ENCODE peak calls at places on chromosomes 7 and 10, in ten cellular contexts. Z, Y, T, C, J, X, G, S, F and K are unnamed samples.

GRCh38 chr10:6665847-6666246 is 85.8 kb upstream of the PRKCQ start:
- DNase-seq in Z (no peak), Y (no peak), T (no peak), C (no peak), J (no peak), X (no peak), G (no peak), S (no peak), F (no peak), K (no peak)

GRCh38 chr7:156582591-156583123 is 57.9 kb upstream of the RNF32 start:
- DNase-seq in Z (no peak), Y (no peak), T (no peak), C (no peak), J (no peak), X (no peak), G (no peak), S (no peak), F (no peak), K (no peak)

GRCh38 chr7:36161996-36162395 is 8.9 kb downstream of the EEPD1 start:
- DNase-seq in Z (no peak), Y (no peak), T (no peak), C (no peak), J (no peak), X (no peak), G (no peak), S (no peak), F (no peak), K (no peak)

GRCh38 chr7:116776610-116777289 is 85.6 kb upstream of the CAPZA2 start:
- DNase-seq in Z (no peak), Y (peak; percentile 75), T (peak; percentile 18), C (no peak), J (peak; percentile 85), X (peak; percentile 13), G (no peak), S (peak; percentile 48), F (no peak), K (no peak)

GRCh38 chr7:35680403-35681013 is 14.4 kb downstream of the HERPUD2 start:
- DNase-seq in Z (no peak), Y (no peak), T (no peak), C (no peak), J (no peak), X (no peak), G (no peak), S (no peak), F (no peak), K (no peak)

GRCh38 chr7:121372376-121373024 is 23.6 kb downstream of the FAM3C start:
- DNase-seq in Z (no peak), Y (no peak), T (no peak), C (no peak), J (peak; percentile 6), X (peak; percentile 73), G (no peak), S (no peak), F (no peak), K (no peak)

GRCh38 chr10:77888356-77888703 is 38.2 kb downstream of the DLG5 start:
- DNase-seq in Z (no peak), Y (no peak), T (no peak), C (no peak), J (no peak), X (no peak), G (no peak), S (no peak), F (no peak), K (no peak)

GRCh38 chr10:69317175-69318086 is 39.1 kb downstream of the HK1 start:
- DNase-seq in Z (peak; percentile 73), Y (no peak), T (no peak), C (no peak), J (no peak), X (no peak), G (no peak), S (no peak), F (no peak), K (no peak)

GRCh38 chr10:80126876-80127275 is 5.7 kb upstream of the PLAC9 start:
- DNase-seq in Z (no peak), Y (no peak), T (no peak), C (no peak), J (no peak), X (no peak), G (no peak), S (no peak), F (no peak), K (no peak)

GRCh38 chr10:132591166-132591971 is 53.8 kb downstream of the INPP5A start:
- DNase-seq in Z (no peak), Y (peak; percentile 63), T (peak; percentile 67), C (no peak), J (peak; percentile 66), X (no peak), G (peak; percentile 81), S (no peak), F (peak; percentile 71), K (peak; percentile 81)
- TF ChIP-seq POLR2A in Z (no peak), Y (no peak), T (no peak), C (no peak), J (no peak), X (no peak), G (no peak), S (no peak), F (no peak), K (no peak)

GRCh38 chr7:5699951-5700384 is 81.5 kb downstream of the RNF216 start:
- DNase-seq in Z (no peak), Y (no peak), T (no peak), C (no peak), J (peak; percentile 41), X (peak; percentile 97), G (no peak), S (peak; percentile 57), F (no peak), K (no peak)
- H3K4me1 ChIP-seq in Z (peaks cover 62% of the 10 kb centered on the region), Y (peaks cover 39% of the 10 kb centered on the region), T (peaks cover 64% of the 10 kb centered on the region), C (peaks cover 37% of the 10 kb centered on the region), J (peaks cover 49% of the 10 kb centered on the region), X (peaks cover 88% of the 10 kb centered on the region), G (peaks cover 5% of the 10 kb centered on the region), S (no peaks in the 10 kb centered on the region), F (peaks cover 27% of the 10 kb centered on the region), K (peaks cover 54% of the 10 kb centered on the region)

GRCh38 chr7:101134399-101134980 is 7.6 kb downstream of the SERPINE1 start:
- DNase-seq in Z (no peak), Y (no peak), T (no peak), C (no peak), J (no peak), X (no peak), G (no peak), S (no peak), F (no peak), K (no peak)

GRCh38 chr7:101140339-101140699 is 13.4 kb downstream of the SERPINE1 start:
- DNase-seq in Z (no peak), Y (no peak), T (no peak), C (no peak), J (peak; percentile 57), X (no peak), G (no peak), S (no peak), F (no peak), K (no peak)

GRCh38 chr7:101137651-101138148 is 10.8 kb downstream of the SERPINE1 start:
- DNase-seq in Z (no peak), Y (no peak), T (no peak), C (no peak), J (no peak), X (no peak), G (no peak), S (no peak), F (no peak), K (no peak)

GRCh38 chr7:101140746-101141382 is 13.4 kb upstream of the AP1S1 start:
- DNase-seq in Z (no peak), Y (no peak), T (no peak), C (no peak), J (no peak), X (no peak), G (no peak), S (no peak), F (no peak), K (no peak)

DNA sequence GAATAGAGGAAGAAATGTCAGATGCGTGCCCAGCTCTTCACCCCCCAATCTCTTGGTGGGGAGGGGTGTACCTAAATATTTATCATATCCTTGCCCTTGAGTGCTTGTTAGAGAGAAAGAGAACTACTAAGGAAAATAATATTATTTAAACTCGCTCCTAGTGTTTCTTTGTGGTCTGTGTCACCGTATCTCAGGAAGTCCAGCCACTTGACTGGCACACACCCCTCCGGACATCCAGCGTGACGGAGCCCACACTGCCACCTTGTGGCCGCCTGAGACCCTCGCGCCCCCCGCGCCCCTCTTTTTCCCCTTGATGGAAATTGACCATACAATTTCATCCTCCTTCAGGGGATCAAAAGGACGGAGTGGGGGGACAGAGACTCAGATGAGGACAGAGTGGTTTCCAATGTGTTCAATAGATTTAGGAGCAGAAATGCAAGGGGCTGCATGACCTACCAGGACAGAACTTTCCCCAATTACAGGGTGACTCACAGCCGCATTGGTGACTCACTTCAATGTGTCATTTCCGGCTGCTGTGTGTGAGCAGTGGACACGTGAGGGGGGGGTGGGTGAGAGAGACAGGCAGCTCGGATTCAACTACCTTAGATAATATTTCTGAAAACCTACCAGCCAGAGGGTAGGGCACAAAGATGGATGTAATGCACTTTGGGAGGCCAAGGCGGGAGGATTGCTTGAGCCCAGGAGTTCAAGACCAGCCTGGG is 11.4 kb downstream of the SERPINE1 start:
- DNase-seq in Z (no peak), Y (peak; percentile 75), T (peak; percentile 70), C (peak; percentile 85), J (peak; percentile 98), X (peak; percentile 79), G (peak; percentile 43), S (peak; percentile 72), F (peak; percentile 95), K (peak; percentile 65)
- H3K4me3 ChIP-seq in Z (no peak overlapping the region), Y (no peak overlapping the region), T (no peak overlapping the region), C (no peak overlapping the region), J (no peak overlapping the region), X (peak overlapping the region; percentile 39), G (no peak overlapping the region), S (peak overlapping the region; percentile 45), F (no peak overlapping the region), K (peak overlapping the region; percentile 18)

GRCh38 chr7:16989883-16990413 is 108.2 kb upstream of the AGR3 start:
- DNase-seq in Z (no peak), Y (peak; percentile 67), T (peak; percentile 70), C (peak; percentile 10), J (peak; percentile 80), X (no peak), G (peak; percentile 98), S (peak; percentile 97), F (peak; percentile 86), K (peak; percentile 34)
- TF ChIP-seq POLR2A in Z (no peak), Y (no peak), T (no peak), C (no peak), J (no peak), X (no peak), G (no peak), S (no peak), F (no peak), K (no peak)

GRCh38 chr7:119916501-119916900 is 356.5 kb upstream of the KCND2 start:
- DNase-seq in Z (no peak), Y (no peak), T (no peak), C (no peak), J (no peak), X (no peak), G (no peak), S (no peak), F (no peak), K (no peak)

DNA sequence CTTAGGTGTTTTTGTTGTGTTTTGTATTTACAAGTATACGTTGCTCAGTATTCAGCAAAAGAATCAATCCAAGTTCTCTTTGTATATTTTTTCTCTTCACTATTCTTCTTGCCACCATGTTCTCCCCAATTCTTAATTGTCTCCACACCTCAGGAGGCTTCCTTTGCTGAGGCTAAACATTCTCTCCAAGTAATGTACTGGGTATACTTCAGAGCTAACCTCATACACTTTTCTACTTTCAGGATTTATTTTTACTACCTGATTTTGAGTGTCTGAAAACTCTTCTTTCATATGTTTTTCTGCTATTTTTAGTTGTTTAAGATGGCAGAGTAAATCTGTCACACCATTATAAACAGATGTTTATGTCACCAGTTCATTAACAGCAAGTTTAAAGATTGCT is 354.8 kb upstream of the KCND2 start:
- DNase-seq in Z (no peak), Y (no peak), T (no peak), C (no peak), J (no peak), X (no peak), G (no peak), S (no peak), F (no peak), K (no peak)
- H3K4me1 ChIP-seq in Z (no peaks in the 10 kb centered on the region), Y (no peaks in the 10 kb centered on the region), T (no peaks in the 10 kb centered on the region), C (no peaks in the 10 kb centered on the region), J (no peaks in the 10 kb centered on the region), X (no peaks in the 10 kb centered on the region), G (no peaks in the 10 kb centered on the region), S (no peaks in the 10 kb centered on the region), F (no peaks in the 10 kb centered on the region), K (no peaks in the 10 kb centered on the region)